ENCODE peak calls at places on chromosomes 12 and 14, in six cellular contexts. D is fibroblast of the aortic adventitia, Y is astrocyte of the spinal cord, I is fibroblast of pulmonary artery, P is left ventricle myocardium inferior, O is HFF-Myc. T is an unnamed sample.

GRCh38 chr12:22262309-22262708 is 72.2 kb downstream of the ST8SIA1 start:
- DNase-seq in D (peak), Y (peak), I (no peak), P (no peak), O (no peak), T (no peak)

GRCh38 chr12:105983622-105984325 is 155.0 kb downstream of the NUAK1 start:
- DNase-seq in D (peak), Y (peak), I (peak), P (no peak), O (peak), T (no peak)

GRCh38 chr12:30882706-30883105 is 43.8 kb upstream of the TSPAN11 start:
- DNase-seq in D (peak), Y (no peak), I (no peak), P (no peak), O (peak), T (no peak)

GRCh38 chr14:105023144-105023543 is 2.3 kb upstream of the CDCA4 start:
- DNase-seq in D (no peak), Y (peak), I (peak), P (no peak), O (no peak), T (no peak)

GRCh38 chr12:5509122-5509521 is 77.2 kb downstream of the NTF3 start:
- DNase-seq in D (no peak), Y (no peak), I (no peak), P (no peak), O (no peak), T (no peak)

GRCh38 chr14:30005114-30005698 is 77.6 kb upstream of the PRKD1 start:
- DNase-seq in D (peak), Y (peak), I (peak), P (no peak), O (peak), T (peak)

GRCh38 chr12:104055686-104056388 is 5.8 kb upstream of the GLT8D2 start:
- DNase-seq in D (peak), Y (peak), I (peak), P (peak), O (no peak), T (no peak)

GRCh38 chr14:92340938-92341337 is 18.0 kb downstream of the SLC24A4 start:
- DNase-seq in D (no peak), Y (no peak), I (no peak), P (no peak), O (no peak), T (no peak)

GRCh38 chr12:5012337-5012736 is 31.3 kb upstream of the KCNA5 start:
- DNase-seq in D (no peak), Y (no peak), I (no peak), P (peak), O (no peak), T (no peak)

GRCh38 chr14:72738181-72738611 is 155.7 kb downstream of the DPF3 start:
- DNase-seq in D (no peak), Y (no peak), I (no peak), P (no peak), O (no peak), T (no peak)

GRCh38 chr14:34931206-34931605 is 51.6 kb upstream of the SRP54 start:
- DNase-seq in D (peak), Y (no peak), I (peak), P (no peak), O (no peak), T (no peak)

GRCh38 chr14:91056361-91056760 is 4.1 kb downstream of the RPS6KA5 start:
- DNase-seq in D (no peak), Y (no peak), I (no peak), P (no peak), O (no peak), T (no peak)

GRCh38 chr14:26281280-26281998 is 316.4 kb downstream of the NOVA1 start:
- DNase-seq in D (peak), Y (peak), I (peak), P (no peak), O (no peak), T (no peak)

GRCh38 chr12:530308-530707 is 70.6 kb downstream of the B4GALNT3 start:
- DNase-seq in D (no peak), Y (peak), I (no peak), P (no peak), O (no peak), T (no peak)

GRCh38 chr12:3398196-3398789 is 92.7 kb upstream of the PRMT8 start:
- DNase-seq in D (no peak), Y (no peak), I (no peak), P (no peak), O (no peak), T (no peak)

GRCh38 chr14:31243860-31244259 is 36.3 kb upstream of the HECTD1 start:
- DNase-seq in D (no peak), Y (no peak), I (no peak), P (no peak), O (no peak), T (no peak)

GRCh38 chr12:69648476-69648875 is 37.8 kb upstream of the LRRC10 start:
- DNase-seq in D (peak), Y (peak), I (peak), P (no peak), O (peak), T (no peak)
- TF ChIP-seq CTCF in D (no peak), Y (no peak), I (no peak), P (no peak), O (no peak), T (no peak)

GRCh38 chr12:7439579-7440505 is 4.1 kb downstream of the CD163L1 start:
- DNase-seq in D (peak), Y (peak), I (peak), P (no peak), O (no peak), T (peak)
- TF ChIP-seq CTCF in D (no peak), Y (no peak), I (no peak), P (no peak), O (no peak), T (no peak)

GRCh38 chr12:119649202-119649808 is 18.6 kb upstream of the PRKAB1 start:
- DNase-seq in D (peak), Y (peak), I (peak), P (no peak), O (no peak), T (no peak)
- TF ChIP-seq CTCF in D (peak), Y (peak), I (peak), P (peak), O (peak), T (peak)

GRCh38 chr14:103281496-103282231 is 52.4 kb upstream of the EIF5 start:
- DNase-seq in D (peak), Y (peak), I (peak), P (no peak), O (no peak), T (peak)
- TF ChIP-seq CTCF in D (peak), Y (peak), I (peak), P (peak), O (peak), T (no peak)

GRCh38 chr14:25042362-25043299 is 7.3 kb downstream of the STXBP6 start:
- DNase-seq in D (peak), Y (peak), I (peak), P (no peak), O (no peak), T (peak)
- TF ChIP-seq CTCF in D (peak), Y (peak), I (peak), P (peak), O (peak), T (peak)

GRCh38 chr14:20306079-20306423 is 300 bp upstream of the TTC5 start:
- DNase-seq in D (no peak), Y (no peak), I (no peak), P (no peak), O (no peak), T (no peak)
- TF ChIP-seq CTCF in D (no peak), Y (no peak), I (no peak), P (no peak), O (no peak), T (peak)

DNA sequence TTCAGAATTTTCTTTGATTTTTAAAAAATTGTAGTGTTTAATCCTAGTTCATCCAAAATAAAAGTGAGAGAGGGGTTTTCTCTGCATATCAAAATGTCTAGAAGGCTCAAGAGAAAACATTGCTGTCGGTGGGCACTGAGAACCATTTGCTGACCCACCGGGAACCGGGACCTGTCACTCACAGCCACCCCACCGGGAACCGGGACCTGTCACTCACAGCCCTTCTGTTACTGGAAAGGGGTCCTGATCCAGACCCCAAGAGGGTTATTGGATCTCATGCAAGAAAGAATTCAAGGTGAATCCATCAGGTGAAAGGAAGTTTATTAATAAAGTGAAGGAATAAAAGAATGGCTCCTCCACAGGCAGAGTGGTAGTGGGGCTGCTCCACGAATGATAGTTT is 106.0 kb upstream of the SFSWAP start:
- DNase-seq in D (no peak), Y (no peak), I (no peak), P (no peak), O (no peak), T (no peak)
- TF ChIP-seq CTCF in D (no peak), Y (no peak), I (no peak), P (no peak), O (no peak), T (no peak)

DNA sequence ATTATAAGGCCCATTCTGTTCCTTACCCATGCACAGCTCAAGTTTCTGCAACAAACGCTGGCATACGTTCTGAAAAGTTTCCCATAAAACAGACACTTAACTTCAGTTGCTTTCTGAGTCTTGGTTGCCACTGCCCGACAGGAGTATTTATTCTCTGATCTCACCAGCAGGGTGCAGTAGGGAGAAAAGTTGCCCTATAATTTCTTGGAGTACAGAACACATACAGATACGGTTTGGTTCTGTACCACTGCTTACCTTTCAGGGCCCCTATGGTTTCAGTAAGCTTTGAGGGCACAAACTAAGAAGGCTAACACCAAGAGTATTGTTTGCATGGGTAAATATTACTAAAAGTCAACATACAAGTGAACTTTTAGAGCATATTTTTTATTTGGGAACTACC is 77.9 kb downstream of the SPATA7 start:
- DNase-seq in D (no peak), Y (no peak), I (peak), P (no peak), O (no peak), T (no peak)
- TF ChIP-seq CTCF in D (peak), Y (peak), I (peak), P (peak), O (peak), T (peak)

GRCh38 chr14:23528555-23528954 is 23.0 kb downstream of the ZFHX2 start:
- DNase-seq in D (no peak), Y (no peak), I (no peak), P (no peak), O (no peak), T (no peak)
- TF ChIP-seq CTCF in D (peak), Y (peak), I (peak), P (peak), O (peak), T (peak)

DNA sequence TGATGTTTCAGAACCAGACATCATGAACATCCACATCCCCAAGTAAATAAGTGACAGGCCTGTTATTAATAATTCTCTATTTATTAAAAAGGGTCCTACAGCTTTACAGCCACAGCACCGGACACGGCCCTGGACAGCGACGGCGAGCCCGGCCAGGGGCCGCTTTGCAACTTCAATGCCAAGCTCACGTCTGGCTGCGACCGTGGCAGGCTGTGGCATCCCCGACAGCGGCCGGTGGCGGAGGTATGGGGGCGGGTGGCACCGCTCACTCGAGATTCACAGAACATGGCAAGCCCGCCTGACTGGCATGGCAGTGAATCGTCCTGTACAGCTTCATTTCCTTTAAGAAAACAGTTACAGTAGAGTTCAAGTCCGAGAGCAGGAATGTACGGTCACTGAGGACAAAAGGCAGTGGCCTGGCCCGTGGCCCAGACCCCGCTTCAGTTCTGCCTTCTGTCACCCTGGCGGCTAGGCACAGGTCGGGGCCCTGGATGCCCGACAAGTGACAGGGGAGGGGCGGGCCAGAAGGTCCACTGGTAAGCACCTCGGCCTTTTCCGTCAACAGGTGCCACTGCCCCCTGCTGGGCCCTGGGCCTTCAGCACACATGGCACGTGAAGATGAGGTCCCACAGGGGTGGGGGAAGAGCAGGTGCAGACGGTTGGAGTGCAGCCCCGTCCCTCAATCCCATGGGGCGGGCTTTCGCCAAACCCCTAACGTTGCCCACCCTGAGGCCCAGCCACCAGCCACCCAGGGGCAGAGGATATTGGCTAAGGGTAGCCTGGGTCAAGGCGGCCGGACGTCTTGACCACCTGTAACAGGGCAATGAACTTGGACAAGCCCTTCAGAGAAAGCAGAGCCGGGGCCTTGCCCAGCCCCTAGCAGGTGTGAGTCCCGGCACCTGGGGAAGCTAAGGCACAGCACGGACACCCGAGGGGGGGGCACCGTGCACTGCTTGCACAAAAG is 30.3 kb downstream of the HIP1R start:
- DNase-seq in D (no peak), Y (no peak), I (peak), P (peak), O (no peak), T (peak)
- TF ChIP-seq CTCF in D (peak), Y (peak), I (peak), P (peak), O (peak), T (peak)

T was measured in endothelial cell.